ENCODE peak calls at places on chromosomes 5 and 9, in seven cellular contexts. T is activated T-cell treated with anti-CD3 and anti-CD28 coated beads, Interleukin-2, amount 50 U/mL, for 24 hours; O is uterus; Y is right atrium auricular region; P is foreskin keratinocyte; B is neural crest cell; D is left cardiac atrium. J is an unnamed sample.

GRCh38 chr5:7877851-7878250 is 8.9 kb downstream of the MTRR start:
- DNase-seq in T (no peak), O (no peak), Y (no peak), P (no peak), B (no peak), D (no peak), J (no peak)

GRCh38 chr5:122200456-122200855 is 71.1 kb downstream of the ZNF474 start:
- DNase-seq in T (no peak), O (no peak), Y (no peak), P (no peak), B (no peak), D (no peak), J (no peak)

GRCh38 chr5:173556142-173557028 is 60.1 kb downstream of the BOD1 start:
- DNase-seq in T (no peak), O (no peak), Y (no peak), P (no peak), B (no peak), D (no peak), J (no peak)

GRCh38 chr5:170907758-170908157 is 45.9 kb downstream of the RANBP17 start:
- DNase-seq in T (no peak), O (no peak), Y (no peak), P (peak), B (no peak), D (no peak), J (peak)

GRCh38 chr5:172556971-172557461 is 84.0 kb upstream of the NEURL1B start:
- DNase-seq in T (no peak), O (peak), Y (peak), P (no peak), B (no peak), D (peak), J (no peak)

GRCh38 chr5:140497897-140498296 is 49.6 kb upstream of the EIF4EBP3 start:
- DNase-seq in T (no peak), O (no peak), Y (no peak), P (no peak), B (no peak), D (no peak), J (no peak)

GRCh38 chr5:172724658-172725183 is 46.3 kb downstream of the DUSP1 start:
- DNase-seq in T (no peak), O (no peak), Y (no peak), P (no peak), B (no peak), D (no peak), J (no peak)

GRCh38 chr5:135239461-135240282 is 159.4 kb downstream of the MACROH2A1 start:
- DNase-seq in T (no peak), O (peak), Y (peak), P (no peak), B (no peak), D (no peak), J (no peak)

GRCh38 chr9:69946800-69947437 is 96.7 kb upstream of the MAMDC2 start:
- DNase-seq in T (no peak), O (no peak), Y (no peak), P (peak), B (no peak), D (no peak), J (peak)

GRCh38 chr5:139368613-139369012 is 14.5 kb downstream of the SLC23A1 start:
- DNase-seq in T (no peak), O (no peak), Y (no peak), P (no peak), B (no peak), D (no peak), J (no peak)

GRCh38 chr5:29238115-29238514 is 1955.4 kb upstream of the CDH6 start:
- DNase-seq in T (no peak), O (no peak), Y (no peak), P (no peak), B (no peak), D (no peak), J (no peak)

GRCh38 chr5:128962211-128962610 is 3.1 kb upstream of the SLC27A6 start:
- DNase-seq in T (no peak), O (no peak), Y (no peak), P (no peak), B (no peak), D (no peak), J (no peak)

GRCh38 chr5:172454355-172455086 is at the start of gene SH3PXD2B:
- DNase-seq in T (peak), O (peak), Y (no peak), P (peak), B (peak), D (peak), J (peak)

GRCh38 chr9:108961151-108961550 is 27.0 kb downstream of the ABITRAM start:
- DNase-seq in T (no peak), O (no peak), Y (no peak), P (no peak), B (no peak), D (no peak), J (no peak)

GRCh38 chr5:178273665-178274541 is 41.3 kb upstream of the PHYKPL start:
- DNase-seq in T (no peak), O (no peak), Y (no peak), P (no peak), B (no peak), D (no peak), J (no peak)

GRCh38 chr9:121529237-121529987 is 29.8 kb upstream of the GGTA1 start:
- DNase-seq in T (no peak), O (peak), Y (peak), P (peak), B (no peak), D (peak), J (peak)

GRCh38 chr5:135343417-135343816 is 55.6 kb downstream of the MACROH2A1 start:
- DNase-seq in T (no peak), O (no peak), Y (no peak), P (no peak), B (no peak), D (no peak), J (peak)

GRCh38 chr5:33105521-33105941 is 335.2 kb upstream of the TARS1 start:
- DNase-seq in T (no peak), O (no peak), Y (no peak), P (no peak), B (no peak), D (no peak), J (peak)

GRCh38 chr5:38434981-38435710 is 121.3 kb downstream of the LIFR start:
- DNase-seq in T (no peak), O (no peak), Y (no peak), P (no peak), B (no peak), D (no peak), J (no peak)

GRCh38 chr5:138337685-138338410 is at the start of gene FAM53C:
- DNase-seq in T (peak), O (peak), Y (peak), P (peak), B (peak), D (peak), J (peak)

GRCh38 chr5:64206653-64207052 is 41.0 kb downstream of the RNF180 start:
- DNase-seq in T (no peak), O (no peak), Y (no peak), P (no peak), B (no peak), D (no peak), J (peak)

GRCh38 chr5:161676109-161676508 is 9.4 kb upstream of the GABRA6 start:
- DNase-seq in T (no peak), O (no peak), Y (no peak), P (peak), B (no peak), D (no peak), J (no peak)

GRCh38 chr9:110081395-110081794 is 126.6 kb downstream of the C9orf152 start:
- DNase-seq in T (no peak), O (no peak), Y (no peak), P (no peak), B (no peak), D (no peak), J (no peak)

GRCh38 chr5:132445640-132445923 is 45.0 kb downstream of the IRF1 start:
- DNase-seq in T (no peak), O (no peak), Y (no peak), P (no peak), B (no peak), D (no peak), J (no peak)

GRCh38 chr9:107888773-107889227 is 399.2 kb upstream of the KLF4 start:
- DNase-seq in T (no peak), O (no peak), Y (no peak), P (no peak), B (no peak), D (no peak), J (no peak)

GRCh38 chr9:82406714-82407113 is 418.1 kb downstream of the SPATA31D1 start:
- DNase-seq in T (no peak), O (no peak), Y (no peak), P (no peak), B (no peak), D (no peak), J (no peak)

GRCh38 chr9:134222018-134222573 is 57.7 kb upstream of the RNU6ATAC start:
- DNase-seq in T (no peak), O (no peak), Y (no peak), P (peak), B (no peak), D (peak), J (peak)

GRCh38 chr5:151810907-151811306 is 39.2 kb downstream of the G3BP1 start:
- DNase-seq in T (no peak), O (no peak), Y (no peak), P (no peak), B (no peak), D (no peak), J (no peak)

GRCh38 chr5:96565843-96566242 is 96.3 kb upstream of the CAST start:
- DNase-seq in T (no peak), O (no peak), Y (no peak), P (peak), B (no peak), D (no peak), J (peak)

GRCh38 chr5:88262116-88262515 is 6.5 kb downstream of the TMEM161B start:
- DNase-seq in T (no peak), O (no peak), Y (no peak), P (no peak), B (no peak), D (no peak), J (no peak)

GRCh38 chr5:132013006-132013689 is 1.7 kb upstream of the ACSL6 start:
- DNase-seq in T (peak), O (no peak), Y (peak), P (no peak), B (no peak), D (no peak), J (no peak)

GRCh38 chr9:93620041-93620506 is 43.7 kb downstream of the PHF2 start:
- DNase-seq in T (no peak), O (no peak), Y (peak), P (no peak), B (no peak), D (no peak), J (no peak)

GRCh38 chr9:86549920-86550319 is 195.7 kb upstream of the TUT7 start:
- DNase-seq in T (no peak), O (no peak), Y (no peak), P (no peak), B (no peak), D (no peak), J (no peak)

GRCh38 chr5:6714221-6715041 is 1.2 kb downstream of the TENT4A start:
- DNase-seq in T (peak), O (no peak), Y (peak), P (no peak), B (no peak), D (peak), J (no peak)

J was measured in mammary epithelial cell.